ENCODE peak calls at places on chromosomes 3 and 15, in ten cellular contexts. U is GM18507; S is keratinocyte; Q is CD4-positive, alpha-beta memory T cell; E is endothelial cell; B is SW480; W is aorta; C is AML-193; R is activated naive CD4-positive, alpha-beta T cell treated with anti-CD3 and anti-CD28 coated beads for 36 hours; M is fibroblast of mammary gland. A is an unnamed sample.

GRCh38 chr3:175266993-175267960 is 408.1 kb downstream of the NAALADL2 start:
- DNase-seq in E (no peak), C (no peak), Q (no peak), R (no peak), W (no peak), U (no peak), B (no peak), S (no peak), M (peak), A (no peak)

GRCh38 chr3:141331370-141332318 is 36.7 kb upstream of the ZBTB38 start:
- DNase-seq in E (no peak), M (peak), B (peak), C (no peak), U (no peak), S (peak), Q (no peak), W (peak), R (no peak), A (no peak)

GRCh38 chr15:63107895-63108546 is 13.6 kb upstream of the LACTB start:
- DNase-seq in Q (no peak), C (no peak), M (peak), E (no peak), R (no peak), U (no peak), B (peak), S (no peak), W (peak), A (no peak)

GRCh38 chr3:195123196-195123805 is 147.7 kb downstream of the XXYLT1 start:
- DNase-seq in W (no peak), E (no peak), B (no peak), Q (no peak), C (no peak), M (no peak), U (no peak), R (no peak), S (no peak), A (no peak)

GRCh38 chr3:111229301-111229700 is 157.7 kb downstream of the NECTIN3 start:
- DNase-seq in U (no peak), M (no peak), B (no peak), R (no peak), S (no peak), Q (no peak), W (no peak), C (no peak), E (no peak), A (no peak)

GRCh38 chr3:89586256-89586655 is 478.8 kb downstream of the EPHA3 start:
- DNase-seq in E (no peak), Q (no peak), R (no peak), U (no peak), B (peak), C (no peak), W (no peak), M (no peak), S (no peak), A (peak)

GRCh38 chr15:89150762-89151305 is 62.6 kb downstream of the ABHD2 start:
- DNase-seq in U (no peak), B (no peak), S (no peak), M (no peak), Q (no peak), R (no peak), E (no peak), W (no peak), C (no peak), A (no peak)

GRCh38 chr15:40787991-40788390 is 18.2 kb downstream of the C15orf62 start:
- DNase-seq in Q (no peak), U (no peak), B (no peak), S (no peak), C (no peak), R (no peak), M (no peak), E (no peak), W (peak), A (no peak)

GRCh38 chr3:28317438-28318022 is 31.0 kb upstream of the ZCWPW2 start:
- DNase-seq in W (no peak), E (peak), U (no peak), C (peak), Q (peak), R (peak), S (no peak), M (peak), B (peak), A (no peak)

A was measured in NCI-H1930.